ENCODE peak calls at places on chromosomes 11 and 22, in six cellular contexts. I, U, Z, M, J and L are unnamed samples.

GRCh38 chr11:114822038-114822437 is 143.7 kb downstream of the NXPE2 start:
- DNase-seq in I (no peak), U (no peak), Z (no peak), M (no peak), J (no peak), L (no peak)

GRCh38 chr22:22928666-22929380 is 41.2 kb downstream of the IGLL5 start:
- DNase-seq in I (peak), U (peak), Z (peak), M (peak), J (peak), L (no peak)

GRCh38 chr11:128304666-128305485 is 282.5 kb downstream of the ETS1 start:
- DNase-seq in I (peak), U (no peak), Z (no peak), M (no peak), J (no peak), L (no peak)

GRCh38 chr11:23570828-23571227 is 710.6 kb upstream of the CCDC179 start:
- DNase-seq in I (no peak), U (peak), Z (no peak), M (no peak), J (no peak), L (no peak)

GRCh38 chr22:23533328-23533762 is 46.7 kb downstream of the IGLL1 start:
- DNase-seq in I (no peak), U (no peak), Z (peak), M (no peak), J (peak), L (peak)

GRCh38 chr11:44904261-44905080 is 46.2 kb downstream of the TP53I11 start:
- DNase-seq in I (no peak), U (no peak), Z (no peak), M (no peak), J (no peak), L (no peak)

GRCh38 chr22:28247667-28248363 is 328.8 kb upstream of the PITPNB start:
- DNase-seq in I (no peak), U (no peak), Z (no peak), M (no peak), J (no peak), L (no peak)

GRCh38 chr22:23258826-23259170 is 78.5 kb downstream of the BCR start:
- DNase-seq in I (no peak), U (no peak), Z (no peak), M (no peak), J (no peak), L (no peak)

GRCh38 chr11:106961518-106961917 is 56.8 kb downstream of the GUCY1A2 start:
- DNase-seq in I (no peak), U (peak), Z (peak), M (no peak), J (no peak), L (no peak)

GRCh38 chr11:92886243-92886905 is 83.1 kb upstream of the MTNR1B start:
- DNase-seq in I (no peak), U (peak), Z (peak), M (no peak), J (peak), L (peak)

GRCh38 chr11:7511405-7511804 is 2.4 kb upstream of the PPFIBP2 start:
- DNase-seq in I (no peak), U (no peak), Z (peak), M (no peak), J (peak), L (no peak)

GRCh38 chr11:575324-575995 is 810 bp upstream of the PHRF1 start:
- DNase-seq in I (peak), U (no peak), Z (no peak), M (peak), J (peak), L (peak)

GRCh38 chr11:30406978-30407762 is 84.3 kb downstream of the ARL14EP start:
- DNase-seq in I (no peak), U (no peak), Z (no peak), M (no peak), J (no peak), L (no peak)

GRCh38 chr11:114183041-114183511 is 113.1 kb upstream of the NNMT start:
- DNase-seq in I (peak), U (peak), Z (no peak), M (no peak), J (peak), L (peak)

GRCh38 chr11:67195971-67196418 is 70.3 kb upstream of the GRK2 start:
- DNase-seq in I (no peak), U (peak), Z (peak), M (no peak), J (no peak), L (no peak)

GRCh38 chr11:65661599-65662246 is 993 bp downstream of the RELA start:
- DNase-seq in I (no peak), U (no peak), Z (no peak), M (peak), J (peak), L (no peak)

GRCh38 chr11:4606231-4607015 is 1.6 kb downstream of the TRIM68 start:
- DNase-seq in I (no peak), U (peak), Z (peak), M (no peak), J (no peak), L (no peak)

GRCh38 chr11:66051766-66052663 is at the start of gene SF3B2:
- DNase-seq in I (peak), U (peak), Z (peak), M (peak), J (peak), L (peak)

GRCh38 chr11:107999759-108000455 is 8.8 kb upstream of the CUL5 start:
- DNase-seq in I (no peak), U (peak), Z (peak), M (peak), J (peak), L (peak)

GRCh38 chr11:77542296-77542695 is 47.5 kb upstream of the AQP11 start:
- DNase-seq in I (no peak), U (peak), Z (peak), M (no peak), J (no peak), L (no peak)

GRCh38 chr22:23035557-23036277 is 34.6 kb upstream of the GNAZ start:
- DNase-seq in I (no peak), U (no peak), Z (no peak), M (no peak), J (peak), L (peak)

GRCh38 chr22:48513929-48514328 is 1313.7 kb downstream of the BRD1 start:
- DNase-seq in I (no peak), U (no peak), Z (no peak), M (no peak), J (no peak), L (no peak)

GRCh38 chr11:94028436-94028835 is 7.3 kb downstream of the HEPHL1 start:
- DNase-seq in I (no peak), U (peak), Z (peak), M (no peak), J (no peak), L (no peak)

GRCh38 chr11:12834166-12834565 is 159.9 kb downstream of the TEAD1 start:
- DNase-seq in I (no peak), U (no peak), Z (no peak), M (no peak), J (no peak), L (no peak)

GRCh38 chr22:42811510-42811909 is 45.6 kb downstream of the ARFGAP3 start:
- DNase-seq in I (no peak), U (no peak), Z (no peak), M (no peak), J (no peak), L (no peak)

GRCh38 chr11:44625759-44626523 is 60.5 kb downstream of the CD82 start:
- DNase-seq in I (no peak), U (no peak), Z (no peak), M (no peak), J (no peak), L (no peak)

DNA sequence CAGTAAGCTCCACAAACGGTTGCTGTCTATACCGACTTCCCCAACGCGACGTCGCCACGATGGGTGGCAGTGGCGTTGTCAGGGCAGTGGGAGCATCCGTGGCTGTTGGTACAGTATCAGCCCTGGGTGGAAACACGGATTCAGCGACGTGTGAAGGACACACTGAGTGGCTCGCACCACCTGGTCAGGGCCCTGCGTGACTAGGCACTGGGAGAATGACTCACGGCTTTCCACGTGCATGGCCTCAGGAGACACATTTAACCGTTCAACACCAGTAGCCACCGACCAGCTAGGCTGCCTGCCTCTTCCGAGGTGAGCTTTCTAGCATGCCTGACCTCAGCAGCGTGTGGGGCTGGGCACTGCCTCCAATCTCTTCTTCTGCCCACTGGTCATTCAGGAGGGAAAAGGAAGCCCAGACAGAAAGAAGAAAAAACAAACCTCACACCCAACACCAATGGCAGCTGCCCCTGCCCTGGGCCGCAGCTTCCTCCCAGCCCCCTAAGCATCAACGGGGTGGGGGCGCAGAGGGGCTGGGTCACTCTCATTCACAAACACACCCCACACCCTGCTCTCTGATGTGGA is 59.0 kb downstream of the MYH9 start:
- DNase-seq in I (peak), U (peak), Z (peak), M (peak), J (peak), L (no peak)
- H3K4me3 ChIP-seq in I (peak), U (no peak), Z (no peak), M (no peak), J (no peak), L (peak)

GRCh38 chr22:40531951-40532900 is 104.3 kb downstream of the MRTFA start:
- DNase-seq in I (no peak), U (no peak), Z (no peak), M (no peak), J (no peak), L (no peak)
- H3K4me3 ChIP-seq in I (peak), U (no peak), Z (peak), M (peak), J (peak), L (no peak)

GRCh38 chr11:69327741-69328191 is 33.8 kb downstream of the MYEOV start:
- DNase-seq in I (no peak), U (no peak), Z (no peak), M (no peak), J (no peak), L (no peak)
- H3K4me3 ChIP-seq in I (no peak), U (no peak), Z (no peak), M (no peak), J (no peak), L (no peak)

GRCh38 chr22:46082633-46083032 is 67.7 kb upstream of the PPARA start:
- DNase-seq in I (no peak), U (no peak), Z (no peak), M (no peak), J (no peak), L (no peak)
- H3K4me3 ChIP-seq in I (no peak), U (peak), Z (no peak), M (no peak), J (no peak), L (no peak)

DNA sequence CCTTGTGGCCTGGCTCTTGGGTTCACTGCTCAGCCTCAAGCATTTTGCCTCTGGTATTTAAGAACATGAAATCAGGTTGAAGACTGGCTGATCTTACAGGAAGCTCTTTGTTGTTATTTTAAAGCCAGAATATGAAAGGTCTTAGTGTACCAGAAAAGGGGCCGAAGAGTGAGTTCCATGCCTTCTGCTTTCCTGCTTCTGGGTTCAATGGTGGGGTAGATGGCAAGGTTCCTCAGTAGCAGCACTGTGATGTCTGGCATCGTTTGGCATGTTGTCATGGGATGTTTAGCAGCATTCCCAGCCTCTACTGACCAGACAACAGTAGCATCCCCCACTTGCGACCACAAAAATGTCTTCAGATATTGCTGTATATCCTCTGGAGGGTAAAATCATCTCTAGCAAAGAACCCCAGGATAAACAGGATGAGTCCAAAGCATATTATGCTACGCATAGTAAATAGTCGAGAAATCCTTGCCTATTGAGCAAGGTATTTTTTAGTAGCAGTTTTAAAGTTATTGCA is 2.4 kb downstream of the VPS26B start:
- DNase-seq in I (no peak), U (no peak), Z (peak), M (no peak), J (no peak), L (no peak)
- H3K4me3 ChIP-seq in I (peak), U (no peak), Z (no peak), M (no peak), J (peak), L (peak)

GRCh38 chr11:2146051-2146450 is 6.9 kb upstream of the IGF2 start:
- DNase-seq in I (no peak), U (no peak), Z (no peak), M (no peak), J (no peak), L (no peak)

GRCh38 chr11:2142300-2142759 is 3.1 kb upstream of the IGF2 start:
- DNase-seq in I (no peak), U (peak), Z (peak), M (no peak), J (no peak), L (no peak)

GRCh38 chr11:2144549-2145220 is 5.5 kb upstream of the IGF2 start:
- DNase-seq in I (no peak), U (no peak), Z (no peak), M (no peak), J (no peak), L (no peak)

GRCh38 chr11:2142762-2143202 is 3.6 kb upstream of the IGF2 start:
- DNase-seq in I (no peak), U (peak), Z (peak), M (no peak), J (no peak), L (no peak)

GRCh38 chr11:2143652-2144548 is 4.7 kb upstream of the IGF2 start:
- DNase-seq in I (no peak), U (no peak), Z (no peak), M (no peak), J (no peak), L (no peak)
- H3K4me3 ChIP-seq in I (no peak), U (no peak), Z (peak), M (no peak), J (no peak), L (no peak)

GRCh38 chr11:5808500-5809121 is at the start of gene OR52N2:
- DNase-seq in I (peak), U (peak), Z (peak), M (peak), J (peak), L (peak)
- H3K4me3 ChIP-seq in I (peak), U (peak), Z (peak), M (peak), J (peak), L (peak)

GRCh38 chr11:9662273-9662672 is 1.6 kb upstream of the SWAP70 start:
- DNase-seq in I (no peak), U (peak), Z (no peak), M (no peak), J (peak), L (no peak)

GRCh38 chr11:9665749-9666148 is 1.9 kb downstream of the SWAP70 start:
- DNase-seq in I (no peak), U (no peak), Z (no peak), M (no peak), J (no peak), L (no peak)

GRCh38 chr11:9664276-9665171 is 647 bp downstream of the SWAP70 start:
- DNase-seq in I (peak), U (peak), Z (peak), M (peak), J (peak), L (no peak)

GRCh38 chr11:9660886-9661285 is 3.0 kb upstream of the SWAP70 start:
- DNase-seq in I (no peak), U (peak), Z (peak), M (no peak), J (no peak), L (no peak)

GRCh38 chr11:9663699-9664275 is at the start of gene SWAP70:
- DNase-seq in I (peak), U (peak), Z (peak), M (peak), J (peak), L (no peak)
- H3K4me3 ChIP-seq in I (peak), U (peak), Z (peak), M (peak), J (peak), L (peak)

DNA sequence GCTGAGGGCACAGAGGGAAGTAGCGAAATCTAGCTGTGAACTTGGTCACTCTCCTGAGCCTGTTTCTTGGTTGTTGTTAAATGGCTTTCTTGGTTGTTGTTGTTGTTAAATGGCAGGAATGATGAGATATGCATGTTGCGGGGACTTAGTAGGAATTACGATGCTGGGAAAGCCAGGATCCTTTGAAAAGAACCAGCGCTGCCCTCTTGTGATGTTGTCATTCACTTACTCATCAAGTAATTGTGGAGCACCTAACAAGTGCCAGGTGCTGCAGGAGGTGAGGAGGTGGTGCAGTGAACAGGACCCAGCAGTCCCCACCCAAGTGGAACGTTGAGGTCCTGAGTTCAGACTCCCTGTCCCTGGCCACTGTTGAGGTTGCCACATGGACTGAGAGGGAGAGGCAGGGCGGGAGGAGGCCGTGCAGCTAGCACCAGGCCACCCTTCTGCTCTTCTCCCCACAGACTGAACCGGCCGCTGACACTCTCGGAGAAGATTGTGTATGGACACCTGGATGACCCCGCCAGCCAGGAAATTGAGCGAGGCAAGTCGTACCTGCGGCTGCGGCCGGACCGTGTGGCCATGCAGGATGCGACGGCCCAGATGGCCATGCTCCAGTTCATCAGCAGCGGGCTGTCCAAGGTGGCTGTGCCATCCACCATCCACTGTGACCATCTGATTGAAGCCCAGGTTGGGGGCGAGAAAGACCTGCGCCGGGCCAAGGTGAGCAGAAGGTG is 36.8 kb downstream of the POLR3H start:
- DNase-seq in I (no peak), U (no peak), Z (no peak), M (no peak), J (no peak), L (no peak)
- H3K4me3 ChIP-seq in I (no peak), U (no peak), Z (no peak), M (no peak), J (no peak), L (no peak)

DNA sequence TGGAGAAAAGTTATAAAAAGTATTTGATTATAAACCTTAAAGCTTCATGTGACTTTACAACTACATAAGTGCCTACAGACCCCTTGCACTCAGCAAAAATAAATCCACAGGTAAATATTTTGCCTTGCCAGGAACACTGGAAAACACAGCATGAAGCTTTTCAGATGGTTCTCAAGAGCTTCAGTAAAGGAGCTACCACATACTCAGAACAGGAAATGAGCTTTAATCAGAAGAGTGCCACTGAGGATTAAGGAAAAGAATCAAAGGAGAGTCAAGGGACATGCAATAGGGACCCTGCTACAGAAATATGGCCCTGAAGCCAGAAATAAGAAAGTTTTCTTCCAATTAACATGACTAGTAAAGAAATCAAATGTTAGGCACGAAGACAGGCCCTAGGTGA is 1.2 kb downstream of the CASP1 start:
- DNase-seq in I (no peak), U (no peak), Z (no peak), M (no peak), J (no peak), L (no peak)
- H3K4me3 ChIP-seq in I (peak), U (no peak), Z (no peak), M (peak), J (no peak), L (no peak)